ENCODE peak calls at places on chromosomes 11 and 22, in five cellular contexts. One of them, this sample, is unnamed.

GRCh38 chr22:44685384-44686056 is 16.5 kb upstream of the PRR5 start:
- DNase-seq in hepatocyte: peak; percentile 84
- DNase-seq in fibroblast of lung: peak; percentile 60
- DNase-seq in upper lobe of right lung: peak; percentile 81
- DNase-seq in spleen: peak; percentile 87
- DNase-seq in this sample: no peak

GRCh38 chr11:70191495-70192140 is 11.5 kb upstream of the FADD start:
- DNase-seq in hepatocyte: peak; percentile 90
- DNase-seq in fibroblast of lung: peak; percentile 45
- DNase-seq in upper lobe of right lung: peak; percentile 87
- DNase-seq in spleen: peak; percentile 87
- DNase-seq in this sample: no peak

GRCh38 chr11:1739576-1739975 is 10.8 kb downstream of the IFITM10 start:
- DNase-seq in hepatocyte: no peak
- DNase-seq in fibroblast of lung: no peak
- DNase-seq in upper lobe of right lung: peak; percentile 57
- DNase-seq in spleen: no peak
- DNase-seq in this sample: no peak

GRCh38 chr22:37208401-37209139 is 3.7 kb downstream of the SSTR3 start:
- DNase-seq in hepatocyte: no peak
- DNase-seq in fibroblast of lung: no peak
- DNase-seq in upper lobe of right lung: peak; percentile 37
- DNase-seq in spleen: peak; percentile 65
- DNase-seq in this sample: peak; percentile 37

GRCh38 chr22:18987765-18988164 is 51.7 kb upstream of the PRODH start:
- DNase-seq in hepatocyte: peak; percentile 42
- DNase-seq in fibroblast of lung: no peak
- DNase-seq in upper lobe of right lung: peak; percentile 68
- DNase-seq in spleen: no peak
- DNase-seq in this sample: no peak

GRCh38 chr11:2312232-2313042 is 10.6 kb downstream of the TSPAN32 start:
- DNase-seq in hepatocyte: no peak
- DNase-seq in fibroblast of lung: peak; percentile 54
- DNase-seq in upper lobe of right lung: peak; percentile 66
- DNase-seq in spleen: peak; percentile 61
- DNase-seq in this sample: peak; percentile 47

GRCh38 chr11:7668911-7669310 is 4.4 kb downstream of the CYB5R2 start:
- DNase-seq in hepatocyte: no peak
- DNase-seq in fibroblast of lung: no peak
- DNase-seq in upper lobe of right lung: no peak
- DNase-seq in spleen: no peak
- DNase-seq in this sample: no peak

GRCh38 chr11:111148953-111149352 is 96.6 kb upstream of the POU2AF2 start:
- DNase-seq in hepatocyte: no peak
- DNase-seq in fibroblast of lung: peak; percentile 19
- DNase-seq in upper lobe of right lung: no peak
- DNase-seq in spleen: no peak
- DNase-seq in this sample: no peak

DNA sequence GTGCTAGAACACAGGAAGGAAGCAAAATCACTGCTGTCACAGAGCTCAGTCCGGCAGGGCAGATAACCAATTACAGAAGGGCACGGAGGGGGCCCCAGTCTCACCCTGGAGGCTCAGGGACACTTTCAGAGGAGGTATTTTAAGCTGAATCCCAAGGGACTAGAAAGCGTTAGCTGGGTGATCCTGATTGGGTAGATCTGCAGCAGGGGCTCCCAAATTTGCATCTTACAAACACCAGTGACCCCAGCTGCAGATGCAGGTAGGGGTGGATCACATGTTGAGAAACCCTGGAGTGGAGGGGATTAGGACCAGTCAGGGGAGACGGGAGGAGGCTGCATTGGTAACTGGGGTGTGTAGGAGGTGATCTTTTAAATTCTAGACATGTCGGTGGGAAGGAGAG is 91.4 kb downstream of the CSNK2A3 start:
- DNase-seq in hepatocyte: no peak
- DNase-seq in fibroblast of lung: no peak
- DNase-seq in upper lobe of right lung: no peak
- DNase-seq in spleen: no peak
- DNase-seq in this sample: no peak
- H3K4me1 ChIP-seq in hepatocyte: no peaks in the 10 kb centered on the region
- H3K4me1 ChIP-seq in fibroblast of lung: no peaks in the 10 kb centered on the region
- H3K4me1 ChIP-seq in upper lobe of right lung: peaks cover 6% of the 10 kb centered on the region
- H3K4me1 ChIP-seq in spleen: peaks cover 19% of the 10 kb centered on the region
- H3K4me1 ChIP-seq in this sample: no peaks in the 10 kb centered on the region

GRCh38 chr22:22999473-22999872 is 70.8 kb upstream of the GNAZ start:
- DNase-seq in hepatocyte: no peak
- DNase-seq in fibroblast of lung: no peak
- DNase-seq in upper lobe of right lung: no peak
- DNase-seq in spleen: no peak
- DNase-seq in this sample: no peak
- H3K9me3 ChIP-seq in hepatocyte: peaks cover 12% of the 10 kb centered on the region
- H3K9me3 ChIP-seq in fibroblast of lung: no peaks in the 10 kb centered on the region
- H3K9me3 ChIP-seq in upper lobe of right lung: peaks cover 16% of the 10 kb centered on the region
- H3K9me3 ChIP-seq in spleen: peaks cover 47% of the 10 kb centered on the region
- H3K9me3 ChIP-seq in this sample: peaks cover 26% of the 10 kb centered on the region

GRCh38 chr11:29527391-29527936 is 489.4 kb downstream of the KCNA4 start:
- DNase-seq in hepatocyte: peak; percentile 78
- DNase-seq in fibroblast of lung: peak; percentile 80
- DNase-seq in upper lobe of right lung: no peak
- DNase-seq in spleen: no peak
- DNase-seq in this sample: no peak
- TF ChIP-seq CTCF in hepatocyte: peak; percentile 51
- TF ChIP-seq CTCF in fibroblast of lung: peak; percentile 3
- TF ChIP-seq CTCF in upper lobe of right lung: peak; percentile 38
- TF ChIP-seq CTCF in spleen: no peak
- TF ChIP-seq CTCF in this sample: peak; percentile 60

GRCh38 chr11:48138222-48138621 is 78.4 kb upstream of the OR4B1 start:
- DNase-seq in hepatocyte: no peak
- DNase-seq in fibroblast of lung: no peak
- DNase-seq in upper lobe of right lung: no peak
- DNase-seq in spleen: no peak
- DNase-seq in this sample: no peak

GRCh38 chr11:48142886-48143285 is 73.7 kb upstream of the OR4B1 start:
- DNase-seq in hepatocyte: no peak
- DNase-seq in fibroblast of lung: no peak
- DNase-seq in upper lobe of right lung: no peak
- DNase-seq in spleen: no peak
- DNase-seq in this sample: no peak

DNA sequence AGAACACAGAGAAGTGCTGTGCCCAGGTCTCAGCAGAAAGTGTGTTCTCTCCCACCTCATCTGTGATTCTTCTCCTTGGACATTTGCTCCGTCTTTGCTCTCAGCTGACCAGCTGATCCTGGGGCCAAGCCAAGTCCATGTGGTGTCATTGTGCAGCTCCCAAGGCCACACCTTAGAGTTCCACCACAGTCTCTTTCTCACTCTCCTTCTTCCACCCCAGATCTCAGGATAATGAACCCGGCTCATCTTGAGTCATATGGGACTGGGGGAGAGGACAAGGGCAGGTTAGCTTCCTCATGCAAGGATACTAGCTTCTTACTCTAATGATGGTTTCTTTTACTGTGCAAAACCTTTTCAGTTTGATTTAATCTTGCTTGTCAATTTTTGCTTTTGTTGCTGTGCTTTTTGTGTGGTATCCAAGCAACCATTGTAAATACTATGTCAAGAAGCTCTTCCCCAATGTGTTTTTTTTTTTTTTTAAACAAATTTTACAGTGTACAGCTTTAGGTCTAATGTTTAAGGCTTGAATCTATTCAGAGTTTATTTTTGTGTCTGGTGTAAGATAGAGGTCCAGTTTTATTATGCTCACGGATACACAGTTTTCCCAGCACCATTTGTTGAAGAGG is 75.0 kb upstream of the OR4B1 start:
- DNase-seq in hepatocyte: no peak
- DNase-seq in fibroblast of lung: peak; percentile 28
- DNase-seq in upper lobe of right lung: no peak
- DNase-seq in spleen: no peak
- DNase-seq in this sample: no peak
- H3K4me1 ChIP-seq in hepatocyte: no peaks in the 10 kb centered on the region
- H3K4me1 ChIP-seq in fibroblast of lung: no peaks in the 10 kb centered on the region
- H3K4me1 ChIP-seq in upper lobe of right lung: no peaks in the 10 kb centered on the region
- H3K4me1 ChIP-seq in spleen: peaks cover 8% of the 10 kb centered on the region
- H3K4me1 ChIP-seq in this sample: no peaks in the 10 kb centered on the region

DNA sequence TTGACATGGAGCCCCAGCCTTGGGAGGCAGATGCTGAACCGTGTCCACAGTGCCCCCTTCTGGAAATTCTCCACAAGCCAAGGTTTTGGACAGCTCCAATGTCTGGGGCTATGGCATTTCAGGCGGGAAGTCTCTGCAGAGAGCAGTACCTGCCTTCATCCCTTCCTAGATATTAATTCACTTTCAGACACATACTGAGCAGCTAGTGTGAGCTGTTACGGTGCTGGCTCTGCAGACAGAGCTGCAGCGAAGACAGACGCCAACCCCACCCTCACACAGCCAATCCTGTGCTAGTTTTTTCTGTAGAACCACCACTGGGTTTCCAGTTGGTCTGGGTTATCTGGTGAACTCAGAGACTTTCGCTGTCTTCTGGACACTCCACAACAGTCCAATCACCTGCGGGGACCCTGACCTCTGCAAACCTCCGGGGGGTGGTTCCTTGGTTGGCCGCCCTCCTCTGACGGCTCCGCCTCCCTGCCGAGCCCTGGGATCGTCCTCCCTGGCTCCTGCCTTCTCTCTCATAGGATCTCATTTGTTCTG is 9.1 kb downstream of the LMF2 start:
- DNase-seq in hepatocyte: peak; percentile 83
- DNase-seq in fibroblast of lung: peak; percentile 36
- DNase-seq in upper lobe of right lung: no peak
- DNase-seq in spleen: no peak
- DNase-seq in this sample: no peak
- H3K9me3 ChIP-seq in hepatocyte: no peaks in the 10 kb centered on the region
- H3K9me3 ChIP-seq in fibroblast of lung: no peaks in the 10 kb centered on the region
- H3K9me3 ChIP-seq in upper lobe of right lung: no peaks in the 10 kb centered on the region
- H3K9me3 ChIP-seq in spleen: no peaks in the 10 kb centered on the region
- H3K9me3 ChIP-seq in this sample: no peaks in the 10 kb centered on the region

GRCh38 chr11:93089474-93090102 is 108.2 kb downstream of the SLC36A4 start:
- DNase-seq in hepatocyte: peak; percentile 54
- DNase-seq in fibroblast of lung: peak; percentile 51
- DNase-seq in upper lobe of right lung: no peak
- DNase-seq in spleen: no peak
- DNase-seq in this sample: no peak
- TF ChIP-seq CTCF in hepatocyte: peak; percentile 51
- TF ChIP-seq CTCF in fibroblast of lung: peak; percentile 76
- TF ChIP-seq CTCF in upper lobe of right lung: peak; percentile 37
- TF ChIP-seq CTCF in spleen: no peak
- TF ChIP-seq CTCF in this sample: peak; percentile 62

GRCh38 chr22:40175571-40176105 is 2.1 kb upstream of the TNRC6B start:
- DNase-seq in hepatocyte: no peak
- DNase-seq in fibroblast of lung: no peak
- DNase-seq in upper lobe of right lung: no peak
- DNase-seq in spleen: no peak
- DNase-seq in this sample: no peak

GRCh38 chr22:40178417-40179409 is 988 bp downstream of the TNRC6B start:
- DNase-seq in hepatocyte: peak; percentile 54
- DNase-seq in fibroblast of lung: peak; percentile 77
- DNase-seq in upper lobe of right lung: no peak
- DNase-seq in spleen: peak; percentile 77
- DNase-seq in this sample: no peak

GRCh38 chr22:40177738-40178416 is at the start of gene TNRC6B:
- DNase-seq in hepatocyte: peak; percentile 96
- DNase-seq in fibroblast of lung: peak; percentile 98
- DNase-seq in upper lobe of right lung: peak; percentile 63
- DNase-seq in spleen: peak; percentile 76
- DNase-seq in this sample: peak; percentile 62

GRCh38 chr22:40179535-40179934 is 1.8 kb downstream of the TNRC6B start:
- DNase-seq in hepatocyte: no peak
- DNase-seq in fibroblast of lung: no peak
- DNase-seq in upper lobe of right lung: no peak
- DNase-seq in spleen: no peak
- DNase-seq in this sample: no peak

DNA sequence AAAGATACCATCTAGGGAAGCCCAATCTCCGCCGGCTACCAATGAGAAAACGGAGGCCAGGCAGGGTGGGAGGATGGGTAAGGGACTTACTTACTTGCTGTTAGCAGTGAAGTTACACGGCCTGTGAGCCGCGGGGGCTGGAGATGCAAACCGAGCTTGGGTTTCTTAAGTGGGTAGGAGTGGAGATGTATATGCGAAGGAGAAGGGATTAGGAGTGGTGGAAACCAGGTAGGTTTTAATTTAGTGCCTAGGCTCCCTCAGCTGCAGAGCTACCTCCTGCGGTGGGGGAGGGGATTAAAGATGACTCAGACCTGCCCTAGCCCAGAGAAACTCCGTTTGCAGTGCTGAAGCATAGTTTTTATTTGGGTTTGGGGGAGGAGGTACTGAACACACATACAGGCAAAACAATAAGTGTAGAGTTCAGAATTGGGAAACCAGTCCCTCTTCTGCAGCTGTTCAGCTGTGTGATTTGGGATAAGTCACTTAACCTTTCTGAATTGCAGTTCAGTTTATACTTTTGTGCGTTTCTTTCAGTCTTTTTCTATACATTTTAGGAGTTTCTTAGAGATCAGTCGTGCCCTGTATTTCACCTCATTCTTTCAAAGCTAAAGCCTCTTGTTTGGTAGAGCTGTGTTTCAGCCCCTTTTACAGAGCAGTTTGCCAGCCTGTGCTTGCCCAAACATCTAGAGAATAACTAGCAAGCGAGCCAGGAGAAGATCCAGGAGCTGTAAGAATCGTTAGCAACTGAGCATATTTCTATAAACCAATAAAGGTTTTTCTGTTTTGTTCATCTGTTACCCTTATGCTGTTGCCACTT is 596 bp upstream of the TNRC6B start:
- DNase-seq in hepatocyte: peak; percentile 79
- DNase-seq in fibroblast of lung: peak; percentile 70
- DNase-seq in upper lobe of right lung: no peak
- DNase-seq in spleen: peak; percentile 78
- DNase-seq in this sample: no peak
- H3K4me1 ChIP-seq in hepatocyte: peaks cover 36% of the 10 kb centered on the region
- H3K4me1 ChIP-seq in fibroblast of lung: peaks cover 6% of the 10 kb centered on the region
- H3K4me1 ChIP-seq in upper lobe of right lung: peaks cover 42% of the 10 kb centered on the region
- H3K4me1 ChIP-seq in spleen: peaks cover 75% of the 10 kb centered on the region
- H3K4me1 ChIP-seq in this sample: peaks cover 23% of the 10 kb centered on the region

DNA sequence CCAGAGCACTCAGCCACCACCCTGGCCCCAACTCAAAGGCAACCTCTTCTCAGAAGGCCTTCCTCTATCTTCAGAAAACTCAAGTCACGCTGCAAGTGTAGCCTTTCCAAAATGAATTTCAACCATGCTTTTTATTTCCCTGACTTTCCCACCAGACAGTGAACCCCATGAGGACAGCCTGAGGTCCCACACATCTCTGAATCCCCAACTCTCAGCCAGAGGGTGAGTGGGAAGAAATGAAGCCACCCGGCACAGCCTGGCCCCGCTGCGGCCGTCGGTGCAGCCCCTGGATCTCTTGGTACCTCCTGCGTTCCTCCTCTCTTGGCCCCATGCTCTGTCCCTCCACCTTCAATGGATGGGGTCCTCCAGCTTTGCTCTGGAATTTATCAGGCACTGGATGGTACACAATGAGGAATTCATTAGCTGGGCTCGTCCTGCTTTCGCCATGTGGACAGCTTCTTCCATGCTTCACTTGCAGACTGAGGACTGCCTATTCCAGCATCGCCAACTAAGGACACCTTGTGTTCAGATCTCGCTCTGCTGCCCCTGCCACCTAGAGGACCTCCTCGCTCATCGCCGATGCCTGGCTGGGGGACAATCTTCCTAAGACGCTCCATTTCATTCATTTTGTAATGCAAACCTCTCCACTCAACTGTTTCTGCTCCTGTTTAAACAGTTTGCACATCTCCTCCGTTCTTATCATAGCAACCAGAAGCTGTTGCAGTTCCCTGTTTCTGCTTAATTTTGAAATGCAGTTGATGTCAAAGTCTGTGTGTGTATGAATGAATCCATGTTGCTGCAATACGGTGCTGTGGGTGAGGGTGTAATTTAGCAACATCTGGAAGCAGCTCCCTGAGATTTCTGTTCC is 672.1 kb downstream of the TBC1D22A start:
- DNase-seq in hepatocyte: no peak
- DNase-seq in fibroblast of lung: no peak
- DNase-seq in upper lobe of right lung: no peak
- DNase-seq in spleen: no peak
- DNase-seq in this sample: no peak
- H3K9me3 ChIP-seq in hepatocyte: no peaks in the 10 kb centered on the region
- H3K9me3 ChIP-seq in fibroblast of lung: no peaks in the 10 kb centered on the region
- H3K9me3 ChIP-seq in upper lobe of right lung: no peaks in the 10 kb centered on the region
- H3K9me3 ChIP-seq in spleen: peaks cover 53% of the 10 kb centered on the region
- H3K9me3 ChIP-seq in this sample: no peaks in the 10 kb centered on the region

This sample was measured in RWPE2.